ENCODE peak calls at places on chromosomes 1 and 21, in ten cellular contexts. One of them, this sample, is unnamed.

GRCh38 chr1:196464545-196464944 is 143.7 kb downstream of the KCNT2 start:
- DNase-seq in left lung: no peak
- DNase-seq in aorta: no peak
- DNase-seq in tibial nerve: no peak
- DNase-seq in breast epithelium: no peak
- DNase-seq in lower lobe of right lung: no peak
- DNase-seq in naive thymus-derived CD4-positive, alpha-beta T cell: no peak
- DNase-seq in body of pancreas: no peak
- DNase-seq in K562: no peak
- DNase-seq in neural progenitor cell: no peak
- DNase-seq in this sample: no peak

GRCh38 chr21:21039624-21040023 is 41.4 kb downstream of the NCAM2 start:
- DNase-seq in naive thymus-derived CD4-positive, alpha-beta T cell: no peak
- DNase-seq in K562: no peak
- DNase-seq in neural progenitor cell: no peak
- DNase-seq in left lung: no peak
- DNase-seq in aorta: no peak
- DNase-seq in breast epithelium: no peak
- DNase-seq in body of pancreas: no peak
- DNase-seq in tibial nerve: no peak
- DNase-seq in lower lobe of right lung: no peak
- DNase-seq in this sample: no peak

GRCh38 chr1:156543066-156543465 is 29.3 kb downstream of the IQGAP3 start:
- DNase-seq in aorta: no peak
- DNase-seq in body of pancreas: no peak
- DNase-seq in left lung: no peak
- DNase-seq in lower lobe of right lung: no peak
- DNase-seq in neural progenitor cell: no peak
- DNase-seq in tibial nerve: no peak
- DNase-seq in K562: no peak
- DNase-seq in breast epithelium: no peak
- DNase-seq in naive thymus-derived CD4-positive, alpha-beta T cell: no peak
- DNase-seq in this sample: no peak

GRCh38 chr1:193799948-193800690 is 613.7 kb upstream of the B3GALT2 start:
- DNase-seq in K562: no peak
- DNase-seq in breast epithelium: no peak
- DNase-seq in left lung: no peak
- DNase-seq in neural progenitor cell: no peak
- DNase-seq in naive thymus-derived CD4-positive, alpha-beta T cell: no peak
- DNase-seq in aorta: no peak
- DNase-seq in lower lobe of right lung: no peak
- DNase-seq in tibial nerve: no peak
- DNase-seq in body of pancreas: no peak
- DNase-seq in this sample: no peak

GRCh38 chr1:151006331-151007052 is at the start of gene MINDY1:
- DNase-seq in K562: peak; percentile 67
- DNase-seq in aorta: peak; percentile 77
- DNase-seq in neural progenitor cell: peak; percentile 90
- DNase-seq in left lung: peak; percentile 72
- DNase-seq in body of pancreas: peak; percentile 83
- DNase-seq in tibial nerve: peak; percentile 54
- DNase-seq in naive thymus-derived CD4-positive, alpha-beta T cell: no peak
- DNase-seq in breast epithelium: peak; percentile 72
- DNase-seq in lower lobe of right lung: peak; percentile 73
- DNase-seq in this sample: peak; percentile 62

GRCh38 chr1:109975718-109976117 is 8.8 kb upstream of the AHCYL1 start:
- DNase-seq in lower lobe of right lung: no peak
- DNase-seq in naive thymus-derived CD4-positive, alpha-beta T cell: no peak
- DNase-seq in K562: no peak
- DNase-seq in neural progenitor cell: no peak
- DNase-seq in breast epithelium: no peak
- DNase-seq in aorta: no peak
- DNase-seq in body of pancreas: no peak
- DNase-seq in tibial nerve: no peak
- DNase-seq in left lung: no peak
- DNase-seq in this sample: no peak

GRCh38 chr1:74396942-74397341 is 115.5 kb downstream of the LRRC53 start:
- DNase-seq in body of pancreas: no peak
- DNase-seq in breast epithelium: no peak
- DNase-seq in naive thymus-derived CD4-positive, alpha-beta T cell: no peak
- DNase-seq in left lung: no peak
- DNase-seq in neural progenitor cell: no peak
- DNase-seq in tibial nerve: no peak
- DNase-seq in K562: no peak
- DNase-seq in lower lobe of right lung: no peak
- DNase-seq in aorta: no peak
- DNase-seq in this sample: peak; percentile 73

GRCh38 chr21:34775793-34776192 is 107.0 kb downstream of the CLIC6 start:
- DNase-seq in tibial nerve: no peak
- DNase-seq in aorta: no peak
- DNase-seq in neural progenitor cell: no peak
- DNase-seq in left lung: no peak
- DNase-seq in K562: no peak
- DNase-seq in lower lobe of right lung: no peak
- DNase-seq in breast epithelium: no peak
- DNase-seq in body of pancreas: no peak
- DNase-seq in naive thymus-derived CD4-positive, alpha-beta T cell: no peak
- DNase-seq in this sample: no peak

DNA sequence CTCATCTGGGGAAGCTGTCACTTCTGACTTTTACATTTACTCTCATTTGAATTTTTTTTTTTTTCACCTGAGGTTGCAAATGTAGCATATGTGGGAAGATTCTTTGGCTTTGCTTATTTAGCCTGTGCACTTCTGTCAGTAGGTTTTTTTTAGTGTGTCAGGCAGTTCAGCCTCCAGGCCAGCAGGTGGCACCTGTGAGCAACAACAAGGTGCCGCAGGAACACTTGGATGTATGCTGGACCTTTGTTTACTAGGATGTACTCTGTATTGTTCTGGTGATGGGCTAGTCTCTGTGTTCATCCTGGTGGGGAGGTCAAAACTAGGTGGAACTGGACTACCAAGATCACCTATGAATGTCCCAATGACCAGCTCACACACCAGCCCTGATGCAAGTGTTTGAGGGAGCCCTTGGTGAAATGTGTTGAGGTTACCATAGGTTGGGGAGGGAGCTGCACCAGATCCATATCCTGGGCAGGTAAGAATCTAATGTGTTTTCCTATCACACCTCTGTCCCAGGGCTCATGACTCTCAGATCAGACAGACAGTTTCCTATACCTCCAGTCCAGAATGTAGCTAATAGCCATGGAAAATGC is 618.2 kb downstream of the BRINP3 start:
- DNase-seq in lower lobe of right lung: no peak
- DNase-seq in left lung: no peak
- DNase-seq in neural progenitor cell: peak; percentile 25
- DNase-seq in aorta: no peak
- DNase-seq in breast epithelium: no peak
- DNase-seq in K562: peak; percentile 59
- DNase-seq in body of pancreas: no peak
- DNase-seq in tibial nerve: no peak
- DNase-seq in naive thymus-derived CD4-positive, alpha-beta T cell: no peak
- DNase-seq in this sample: no peak
- H3K27me3 ChIP-seq in lower lobe of right lung: no peaks in the 10 kb centered on the region
- H3K27me3 ChIP-seq in left lung: no peaks in the 10 kb centered on the region
- H3K27me3 ChIP-seq in neural progenitor cell: no peaks in the 10 kb centered on the region
- H3K27me3 ChIP-seq in aorta: peaks cover 2% of the 10 kb centered on the region
- H3K27me3 ChIP-seq in breast epithelium: no peaks in the 10 kb centered on the region
- H3K27me3 ChIP-seq in K562: no peaks in the 10 kb centered on the region
- H3K27me3 ChIP-seq in body of pancreas: no peaks in the 10 kb centered on the region
- H3K27me3 ChIP-seq in tibial nerve: no peaks in the 10 kb centered on the region
- H3K27me3 ChIP-seq in naive thymus-derived CD4-positive, alpha-beta T cell: no peaks in the 10 kb centered on the region
- H3K27me3 ChIP-seq in this sample: no peaks in the 10 kb centered on the region

DNA sequence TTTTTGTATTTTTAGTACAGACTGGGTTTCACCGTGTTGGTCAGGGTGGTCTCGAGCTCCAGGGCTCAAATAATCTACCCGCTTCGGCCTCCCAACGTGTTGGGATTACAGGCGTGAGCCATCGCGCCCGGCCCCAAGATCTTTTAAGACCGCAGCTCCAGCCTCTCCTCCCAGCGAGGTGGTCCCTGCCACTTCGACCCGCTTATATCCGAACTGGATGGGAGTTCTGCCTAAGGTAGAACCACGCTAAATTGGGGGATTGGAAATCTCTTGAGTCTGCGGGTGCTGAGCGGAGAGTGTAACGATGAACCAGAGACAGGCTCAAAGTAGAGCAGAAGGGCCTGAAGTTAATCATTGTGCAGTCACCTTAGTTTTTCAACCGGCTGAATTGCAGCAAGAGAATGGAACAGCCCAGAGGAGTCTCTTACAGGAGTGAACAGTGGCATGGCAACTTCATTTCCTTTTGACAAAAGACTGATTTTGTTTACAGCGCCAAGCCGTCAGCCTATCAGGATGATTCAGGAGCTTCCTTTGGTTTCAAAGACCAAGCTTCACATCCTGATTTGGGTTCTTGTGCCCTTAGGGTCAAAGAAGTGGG is 726 bp upstream of the CYB5R1 start:
- DNase-seq in tibial nerve: no peak
- DNase-seq in lower lobe of right lung: no peak
- DNase-seq in aorta: no peak
- DNase-seq in K562: no peak
- DNase-seq in body of pancreas: no peak
- DNase-seq in naive thymus-derived CD4-positive, alpha-beta T cell: no peak
- DNase-seq in left lung: no peak
- DNase-seq in neural progenitor cell: peak; percentile 39
- DNase-seq in breast epithelium: no peak
- DNase-seq in this sample: no peak
- H3K27ac ChIP-seq in tibial nerve: peak overlapping the region; percentile 97
- H3K27ac ChIP-seq in lower lobe of right lung: peak overlapping the region; percentile 85
- H3K27ac ChIP-seq in aorta: no peak overlapping the region
- H3K27ac ChIP-seq in K562: peak overlapping the region; percentile 59
- H3K27ac ChIP-seq in body of pancreas: peak overlapping the region; percentile 85
- H3K27ac ChIP-seq in naive thymus-derived CD4-positive, alpha-beta T cell: peak overlapping the region; percentile 83
- H3K27ac ChIP-seq in left lung: peak overlapping the region; percentile 89
- H3K27ac ChIP-seq in neural progenitor cell: no peak overlapping the region
- H3K27ac ChIP-seq in breast epithelium: peak overlapping the region; percentile 98
- H3K27ac ChIP-seq in this sample: peak overlapping the region; percentile 90

GRCh38 chr21:17455028-17455353 is 57.9 kb upstream of the CXADR start:
- DNase-seq in breast epithelium: no peak
- DNase-seq in tibial nerve: no peak
- DNase-seq in K562: no peak
- DNase-seq in naive thymus-derived CD4-positive, alpha-beta T cell: no peak
- DNase-seq in body of pancreas: no peak
- DNase-seq in neural progenitor cell: no peak
- DNase-seq in lower lobe of right lung: no peak
- DNase-seq in aorta: no peak
- DNase-seq in left lung: no peak
- DNase-seq in this sample: no peak

GRCh38 chr21:17446737-17447136 is 66.1 kb upstream of the CXADR start:
- DNase-seq in K562: no peak
- DNase-seq in tibial nerve: no peak
- DNase-seq in body of pancreas: no peak
- DNase-seq in left lung: no peak
- DNase-seq in naive thymus-derived CD4-positive, alpha-beta T cell: no peak
- DNase-seq in lower lobe of right lung: no peak
- DNase-seq in breast epithelium: no peak
- DNase-seq in neural progenitor cell: no peak
- DNase-seq in aorta: no peak
- DNase-seq in this sample: no peak

GRCh38 chr21:17454315-17455027 is 58.4 kb upstream of the CXADR start:
- DNase-seq in aorta: no peak
- DNase-seq in lower lobe of right lung: no peak
- DNase-seq in tibial nerve: peak; percentile 61
- DNase-seq in K562: peak; percentile 33
- DNase-seq in body of pancreas: peak; percentile 66
- DNase-seq in breast epithelium: no peak
- DNase-seq in naive thymus-derived CD4-positive, alpha-beta T cell: no peak
- DNase-seq in left lung: no peak
- DNase-seq in neural progenitor cell: peak; percentile 85
- DNase-seq in this sample: peak; percentile 52

GRCh38 chr21:17455451-17455850 is 57.4 kb upstream of the CXADR start:
- DNase-seq in left lung: no peak
- DNase-seq in aorta: no peak
- DNase-seq in naive thymus-derived CD4-positive, alpha-beta T cell: no peak
- DNase-seq in lower lobe of right lung: no peak
- DNase-seq in body of pancreas: no peak
- DNase-seq in breast epithelium: no peak
- DNase-seq in tibial nerve: no peak
- DNase-seq in K562: no peak
- DNase-seq in neural progenitor cell: no peak
- DNase-seq in this sample: no peak

DNA sequence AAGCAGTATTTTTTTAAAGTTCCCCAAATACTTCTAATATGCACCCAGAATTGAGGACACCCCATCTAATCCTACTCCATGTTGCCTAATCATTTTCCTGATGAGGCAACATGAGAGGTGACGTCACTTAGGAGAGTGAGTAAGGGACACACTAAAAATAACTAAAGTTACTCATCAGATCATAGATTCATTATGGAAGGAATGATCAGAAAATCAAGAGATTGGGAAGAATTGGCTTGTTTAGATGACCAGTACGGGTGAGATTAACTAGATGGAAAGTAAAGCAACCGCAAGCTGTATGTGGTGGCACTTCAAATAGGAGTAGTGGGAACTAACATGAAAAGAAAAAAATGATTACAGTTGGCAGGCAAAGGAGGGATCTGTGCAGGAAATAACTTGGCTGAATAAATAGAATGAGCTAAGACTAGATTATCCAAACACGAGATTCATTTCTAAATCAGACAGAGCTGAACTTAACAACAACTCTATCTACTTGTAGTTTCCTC is 61.4 kb upstream of the CXADR start:
- DNase-seq in tibial nerve: no peak
- DNase-seq in neural progenitor cell: no peak
- DNase-seq in left lung: no peak
- DNase-seq in aorta: no peak
- DNase-seq in lower lobe of right lung: no peak
- DNase-seq in naive thymus-derived CD4-positive, alpha-beta T cell: no peak
- DNase-seq in body of pancreas: peak; percentile 25
- DNase-seq in K562: no peak
- DNase-seq in breast epithelium: no peak
- DNase-seq in this sample: no peak
- H3K4me3 ChIP-seq in tibial nerve: no peak overlapping the region
- H3K4me3 ChIP-seq in neural progenitor cell: no peak overlapping the region
- H3K4me3 ChIP-seq in left lung: no peak overlapping the region
- H3K4me3 ChIP-seq in aorta: no peak overlapping the region
- H3K4me3 ChIP-seq in lower lobe of right lung: no peak overlapping the region
- H3K4me3 ChIP-seq in naive thymus-derived CD4-positive, alpha-beta T cell: no peak overlapping the region
- H3K4me3 ChIP-seq in body of pancreas: no peak overlapping the region
- H3K4me3 ChIP-seq in K562: no peak overlapping the region
- H3K4me3 ChIP-seq in breast epithelium: no peak overlapping the region
- H3K4me3 ChIP-seq in this sample: no peak overlapping the region

GRCh38 chr21:8991088-8991907 is 1530.1 kb upstream of the TPTE start:
- DNase-seq in K562: peak; percentile 18
- DNase-seq in lower lobe of right lung: no peak
- DNase-seq in naive thymus-derived CD4-positive, alpha-beta T cell: no peak
- DNase-seq in breast epithelium: no peak
- DNase-seq in body of pancreas: no peak
- DNase-seq in left lung: no peak
- DNase-seq in aorta: no peak
- DNase-seq in tibial nerve: no peak
- DNase-seq in neural progenitor cell: no peak
- DNase-seq in this sample: peak; percentile 37
- H3K27me3 ChIP-seq in K562: no peaks in the 10 kb centered on the region
- H3K27me3 ChIP-seq in lower lobe of right lung: peaks cover 49% of the 10 kb centered on the region
- H3K27me3 ChIP-seq in naive thymus-derived CD4-positive, alpha-beta T cell: no peaks in the 10 kb centered on the region
- H3K27me3 ChIP-seq in breast epithelium: peaks cover 17% of the 10 kb centered on the region
- H3K27me3 ChIP-seq in body of pancreas: no peaks in the 10 kb centered on the region
- H3K27me3 ChIP-seq in left lung: peaks cover 63% of the 10 kb centered on the region
- H3K27me3 ChIP-seq in aorta: no peaks in the 10 kb centered on the region
- H3K27me3 ChIP-seq in tibial nerve: no peaks in the 10 kb centered on the region
- H3K27me3 ChIP-seq in neural progenitor cell: no peaks in the 10 kb centered on the region
- H3K27me3 ChIP-seq in this sample: peaks cover 12% of the 10 kb centered on the region

GRCh38 chr1:230303822-230304221 is 122.3 kb downstream of the PGBD5 start:
- DNase-seq in left lung: no peak
- DNase-seq in body of pancreas: no peak
- DNase-seq in tibial nerve: no peak
- DNase-seq in aorta: no peak
- DNase-seq in breast epithelium: no peak
- DNase-seq in K562: no peak
- DNase-seq in neural progenitor cell: no peak
- DNase-seq in naive thymus-derived CD4-positive, alpha-beta T cell: no peak
- DNase-seq in lower lobe of right lung: no peak
- DNase-seq in this sample: no peak
- H3K27ac ChIP-seq in left lung: no peak overlapping the region
- H3K27ac ChIP-seq in body of pancreas: no peak overlapping the region
- H3K27ac ChIP-seq in tibial nerve: no peak overlapping the region
- H3K27ac ChIP-seq in aorta: no peak overlapping the region
- H3K27ac ChIP-seq in breast epithelium: no peak overlapping the region
- H3K27ac ChIP-seq in K562: no peak overlapping the region
- H3K27ac ChIP-seq in neural progenitor cell: no peak overlapping the region
- H3K27ac ChIP-seq in naive thymus-derived CD4-positive, alpha-beta T cell: no peak overlapping the region
- H3K27ac ChIP-seq in lower lobe of right lung: no peak overlapping the region
- H3K27ac ChIP-seq in this sample: no peak overlapping the region